ENCODE peak calls at places on chromosome 12, in seven cellular contexts. S is activated CD4-positive, alpha-beta T cell treated with anti-CD3 and anti-CD28 coated beads for 48 hours; M is retina; F is activated CD8-positive, alpha-beta memory T cell treated with anti-CD3 and anti-CD28 coated beads for 1 hour; H is psoas muscle; N is stimulated activated naive CD4-positive, alpha-beta T cell; G is Caki2. R is an unnamed sample.
A peak's percentile ranks its signal among the peaks of the same experiment; 100 is the strongest.

GRCh38 chr12:93184664-93185368 is 192.9 kb upstream of the NUDT4 start:
- DNase-seq in S (no peak), G (no peak), H (no peak), N (no peak), F (no peak), M (no peak), R (no peak)

GRCh38 chr12:19726122-19726521 is 286.8 kb downstream of the AEBP2 start:
- DNase-seq in N (no peak), F (no peak), M (no peak), G (no peak), H (no peak), S (no peak), R (no peak)

GRCh38 chr12:110548678-110549077 is 34.4 kb downstream of the PPTC7 start:
- DNase-seq in N (no peak), H (no peak), M (no peak), G (no peak), F (no peak), S (no peak), R (no peak)

GRCh38 chr12:96687719-96688118 is 198.3 kb downstream of the CFAP54 start:
- DNase-seq in N (no peak), G (no peak), F (no peak), M (no peak), S (no peak), H (no peak), R (no peak)

GRCh38 chr12:1804545-1805332 is 15.6 kb upstream of the LRTM2 start:
- DNase-seq in N (peak; percentile 67), S (peak; percentile 90), H (peak; percentile 90), M (peak; percentile 84), G (peak; percentile 68), F (peak; percentile 68), R (peak; percentile 83)

GRCh38 chr12:18805516-18806248 is 67.8 kb downstream of the CAPZA3 start:
- DNase-seq in S (no peak), N (no peak), M (no peak), H (no peak), F (no peak), G (no peak), R (no peak)

GRCh38 chr12:57726151-57726883 is 12.2 kb downstream of the AGAP2 start:
- DNase-seq in M (peak; percentile 85), G (peak; percentile 87), S (peak; percentile 51), F (no peak), H (peak; percentile 81), N (no peak), R (no peak)

GRCh38 chr12:113996026-113996425 is 29.9 kb upstream of the RBM19 start:
- DNase-seq in G (no peak), H (no peak), N (no peak), M (no peak), F (no peak), S (no peak), R (no peak)

GRCh38 chr12:58408516-58408915 is 467.1 kb downstream of the ATP23 start:
- DNase-seq in S (no peak), H (no peak), M (no peak), F (no peak), G (no peak), N (no peak), R (no peak)